ENCODE peak calls at places on chromosomes 13 and 19, in ten cellular contexts. U is CD8-positive, alpha-beta T cell; D is spleen; E is heart right ventricle; J is cardiac muscle cell; T is sigmoid colon; R is heart left ventricle; V is fibroblast of lung; B is neuronal stem cell; Q is ovary. N is an unnamed sample. For H3K4me1, the result is how much of the 10 kb centered on the place peaks cover.

GRCh38 chr13:33697936-33698335 is 120.0 kb upstream of the RFC3 start:
- DNase-seq in E (no peak), D (no peak), Q (no peak), J (no peak), T (no peak), R (no peak), V (no peak), B (no peak), U (no peak), N (no peak)

GRCh38 chr19:4557186-4557970 is 2.1 kb downstream of the SEMA6B start:
- DNase-seq in J (no peak), E (no peak), D (peak), V (no peak), Q (no peak), T (no peak), U (no peak), B (no peak), R (no peak), N (no peak)

GRCh38 chr19:5225486-5226345 is 114.9 kb downstream of the PTPRS start:
- DNase-seq in R (no peak), T (no peak), U (no peak), D (no peak), E (no peak), B (peak), V (no peak), Q (no peak), J (no peak), N (no peak)

GRCh38 chr19:12648088-12648487 is 18.5 kb downstream of the MAN2B1 start:
- DNase-seq in J (no peak), B (no peak), U (no peak), V (no peak), Q (peak), E (no peak), R (no peak), T (no peak), D (no peak), N (no peak)

GRCh38 chr13:110506859-110507566 is 54.5 kb downstream of the RAB20 start:
- DNase-seq in T (peak), J (peak), V (peak), U (no peak), R (peak), B (no peak), E (peak), D (no peak), Q (peak), N (peak)

GRCh38 chr13:52029569-52029968 is 5.1 kb downstream of the UTP14C start:
- DNase-seq in E (no peak), V (no peak), T (no peak), Q (no peak), J (no peak), D (no peak), B (no peak), R (no peak), U (no peak), N (no peak)

GRCh38 chr13:49540552-49540951 is 44.8 kb downstream of the PHF11 start:
- DNase-seq in U (no peak), E (no peak), Q (no peak), B (peak), R (no peak), T (no peak), D (no peak), J (peak), V (peak), N (no peak)

GRCh38 chr19:41411682-41412265 is 14.2 kb downstream of the BCKDHA start:
- DNase-seq in Q (no peak), V (no peak), E (peak), J (no peak), T (no peak), D (no peak), U (no peak), R (peak), B (no peak), N (no peak)

GRCh38 chr19:23099966-23100365 is 16.9 kb upstream of the ZNF730 start:
- DNase-seq in D (no peak), Q (no peak), R (no peak), T (no peak), V (no peak), B (no peak), J (no peak), E (no peak), U (no peak), N (no peak)

GRCh38 chr19:7680606-7681335 is at the start of gene TRAPPC5:
- DNase-seq in T (peak), D (peak), Q (peak), E (peak), U (peak), R (peak), B (peak), J (peak), V (peak), N (peak)

DNA sequence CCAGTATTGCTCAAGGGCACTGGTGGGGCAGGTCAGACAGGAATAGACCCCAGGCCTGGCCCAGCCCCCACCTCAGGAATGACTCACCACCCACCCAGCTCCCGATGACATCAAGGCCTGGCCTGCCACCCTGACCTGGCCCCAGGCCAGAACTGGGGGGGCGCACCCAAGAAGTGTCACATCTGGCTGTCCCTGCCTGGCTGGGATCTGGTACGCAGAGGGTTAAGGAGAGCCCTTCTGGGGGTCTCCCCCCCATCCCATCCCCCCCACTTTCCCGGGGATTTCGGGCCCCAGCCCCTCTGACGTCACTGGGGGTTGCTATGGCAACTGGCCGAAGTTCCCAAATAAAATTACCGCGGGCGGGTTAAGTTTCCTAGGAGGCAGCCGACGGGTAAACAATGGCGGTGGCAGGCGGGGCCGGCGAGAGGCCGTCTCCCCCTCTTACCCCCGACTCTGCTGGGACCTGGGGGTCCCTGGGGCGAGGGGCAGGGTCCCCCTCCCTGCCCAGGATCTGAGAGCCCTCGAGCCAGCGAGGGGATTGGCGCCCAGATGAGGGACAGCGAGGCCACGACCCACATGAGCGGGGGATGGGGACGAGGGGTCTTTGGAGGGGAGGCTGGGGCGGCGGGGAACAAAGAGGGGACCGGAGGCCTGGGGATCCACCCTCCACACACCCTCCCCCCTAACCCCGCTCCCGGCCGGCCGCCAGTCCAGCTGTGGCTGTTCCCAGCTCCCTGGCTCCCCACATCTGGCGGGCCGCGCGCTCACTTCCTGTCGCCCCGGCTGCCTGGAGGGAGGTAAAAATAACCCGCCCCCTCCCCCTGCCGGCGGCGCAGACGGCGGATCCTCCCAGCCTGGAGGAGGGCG is 29.7 kb upstream of the NANOS3 start:
- DNase-seq in Q (peak), T (peak), B (peak), J (peak), E (peak), U (peak), V (peak), R (peak), D (peak), N (peak)
- H3K4me1 ChIP-seq in Q (under half), T (under half), B (under half), J (under half), E (half or more), U (half or more), V (under half), R (half or more), D (under half), N (half or more)

GRCh38 chr19:49859838-49860715 is 7.3 kb downstream of the PNKP start:
- DNase-seq in Q (no peak), J (no peak), T (no peak), E (no peak), U (no peak), R (no peak), D (no peak), V (no peak), B (no peak), N (no peak)
- H3K4me1 ChIP-seq in Q (under half), J (under half), T (under half), E (under half), U (under half), R (under half), D (under half), V (under half), B (under half), N (under half)

DNA sequence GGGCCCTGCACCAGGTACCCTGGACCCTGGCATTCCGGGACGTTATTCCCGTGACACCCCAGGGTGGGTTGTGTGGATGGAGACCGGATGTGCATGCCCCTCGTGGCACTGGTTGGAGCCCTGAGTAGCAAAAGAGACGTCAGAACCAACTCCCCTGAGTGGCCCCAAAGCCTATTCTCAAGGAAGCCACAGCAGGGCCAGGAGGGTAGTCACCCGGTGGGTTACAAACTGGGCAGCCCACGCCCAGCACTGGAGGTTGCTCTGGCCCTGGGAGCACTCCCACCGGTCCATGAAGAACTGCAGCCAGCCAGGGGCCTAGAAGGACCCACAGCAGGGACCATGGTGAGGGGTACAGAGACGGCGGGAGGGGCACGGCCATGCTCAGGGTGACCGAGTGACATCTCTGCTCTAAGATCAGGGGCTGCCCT is 7.5 kb downstream of the KLF16 start:
- DNase-seq in B (no peak), U (peak), J (no peak), R (no peak), V (no peak), T (no peak), D (peak), E (no peak), Q (no peak), N (no peak)
- H3K4me1 ChIP-seq in B (under half), U (half or more), J (half or more), R (half or more), V (under half), T (under half), D (half or more), E (half or more), Q (under half), N (under half)

DNA sequence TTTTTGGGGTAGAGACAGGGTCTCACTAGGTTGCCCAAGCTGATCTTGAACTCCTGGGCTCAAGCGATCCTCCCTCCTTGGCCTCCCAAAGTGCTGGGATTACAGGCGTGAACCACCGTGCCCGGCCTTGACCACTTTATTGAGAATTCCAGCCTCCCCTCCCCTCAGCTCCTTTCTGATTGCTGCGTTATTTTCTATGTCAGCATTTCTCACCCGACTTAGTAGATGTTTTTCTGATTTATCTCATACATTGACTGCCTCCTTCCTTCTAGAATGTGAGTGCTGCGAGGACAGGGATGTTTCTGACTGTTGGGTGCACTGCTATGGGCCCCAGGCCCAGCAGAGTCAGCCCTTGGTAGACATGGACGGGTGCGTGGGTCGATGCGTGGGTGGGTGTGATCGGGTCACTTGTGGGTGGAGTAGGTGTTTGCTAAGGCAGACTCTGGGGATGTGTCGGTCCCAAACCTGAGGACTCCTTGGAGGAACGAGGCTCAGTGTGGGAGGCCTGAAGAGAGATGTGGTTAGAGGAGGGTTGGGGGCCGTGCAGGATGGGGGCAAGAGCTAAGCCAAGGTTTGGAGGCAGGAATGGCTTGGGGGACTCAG is 34.2 kb upstream of the NCCRP1 start:
- DNase-seq in R (no peak), D (no peak), J (no peak), B (no peak), V (no peak), T (no peak), E (no peak), U (no peak), Q (no peak), N (no peak)
- H3K4me1 ChIP-seq in R (under half), D (under half), J (under half), B (under half), V (under half), T (under half), E (under half), U (under half), Q (under half), N (under half)

GRCh38 chr19:28313633-28314032 is 899.3 kb downstream of the UQCRFS1 start:
- DNase-seq in R (peak), V (peak), U (no peak), Q (peak), J (peak), D (no peak), T (no peak), E (no peak), B (no peak), N (peak)

GRCh38 chr19:28316464-28316863 is 896.5 kb downstream of the UQCRFS1 start:
- DNase-seq in E (no peak), T (no peak), J (no peak), B (no peak), V (no peak), R (no peak), D (no peak), Q (no peak), U (no peak), N (no peak)

GRCh38 chr19:28318469-28319179 is 894.3 kb downstream of the UQCRFS1 start:
- DNase-seq in D (no peak), Q (no peak), R (no peak), U (no peak), B (no peak), E (no peak), J (no peak), T (no peak), V (no peak), N (no peak)

GRCh38 chr19:28312269-28312668 is 900.7 kb downstream of the UQCRFS1 start:
- DNase-seq in V (no peak), E (no peak), Q (no peak), B (no peak), J (no peak), U (no peak), T (no peak), D (no peak), R (no peak), N (no peak)

DNA sequence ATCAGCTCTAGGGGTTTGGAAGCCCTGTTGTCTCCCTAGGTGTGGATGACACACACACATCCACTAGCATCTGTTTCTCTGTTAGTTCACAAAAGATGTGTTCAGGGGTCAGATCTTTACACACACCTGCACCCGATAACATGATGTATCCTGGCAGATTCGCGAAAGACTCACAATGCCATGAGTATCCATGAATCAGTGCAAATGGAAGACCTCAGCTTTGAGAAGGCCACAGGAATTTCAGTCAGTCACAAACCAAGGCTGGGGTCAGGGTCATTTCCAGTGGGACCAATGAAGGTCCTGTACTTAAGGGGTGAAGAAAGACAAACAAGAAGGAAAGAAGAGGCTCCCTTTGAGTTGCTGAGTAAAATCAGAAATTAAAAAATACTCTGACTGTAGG is 898.2 kb downstream of the UQCRFS1 start:
- DNase-seq in V (peak), J (no peak), D (no peak), U (no peak), E (no peak), T (no peak), B (no peak), Q (no peak), R (no peak), N (no peak)
- H3K4me1 ChIP-seq in V (under half), J (under half), D (under half), U (under half), E (under half), T (under half), B (under half), Q (under half), R (under half), N (under half)

GRCh38 chr19:18845961-18846360 is 14.2 kb downstream of the UPF1 start:
- DNase-seq in E (no peak), U (no peak), D (peak), V (no peak), B (no peak), R (no peak), T (no peak), Q (peak), J (no peak), N (no peak)
- H3K4me1 ChIP-seq in E (half or more), U (half or more), D (half or more), V (under half), B (under half), R (half or more), T (under half), Q (under half), J (under half), N (under half)

DNA sequence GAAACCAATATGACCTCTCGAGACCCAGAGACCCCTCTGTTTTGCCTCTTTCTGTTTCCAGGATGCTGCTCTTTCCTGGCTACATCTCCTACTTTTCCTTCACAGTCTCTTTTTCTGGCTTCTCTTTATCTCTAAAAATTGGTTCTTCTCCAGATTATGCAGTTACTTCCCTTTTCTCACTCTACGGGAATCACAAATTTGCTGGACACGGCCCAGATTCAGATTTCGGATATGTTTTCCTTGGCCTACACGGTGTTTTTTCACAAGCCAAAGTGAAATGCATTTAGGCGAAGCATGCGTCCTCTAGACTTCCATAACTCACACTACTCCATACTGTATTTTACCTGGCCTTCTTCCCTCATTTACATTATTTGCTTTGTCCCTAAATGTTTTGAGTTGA is 214.7 kb upstream of the MIR17HG start:
- DNase-seq in E (no peak), D (no peak), J (peak), T (no peak), U (no peak), R (no peak), V (peak), Q (no peak), B (no peak), N (no peak)
- H3K4me1 ChIP-seq in E (under half), D (under half), J (under half), T (under half), U (under half), R (under half), V (under half), Q (under half), B (under half), N (under half)

N was measured in tibial nerve.